ENCODE peak calls at places on chromosomes 5 and 9, in ten cellular contexts. O is CD8-positive, alpha-beta T cell; B is psoas muscle; V is tibial artery; Q is breast epithelium; K is SJSA1; R is cardiac muscle cell; X is SK-N-SH; A is adrenal gland; U is upper lobe of left lung. E is an unnamed sample. For H3K4me1, the result is how much of the 10 kb centered on the place peaks cover.

GRCh38 chr5:91027316-91027937 is 355.7 kb downstream of the ARRDC3 start:
- DNase-seq in O (no peak), R (no peak), Q (no peak), V (no peak), K (no peak), B (no peak), A (no peak), U (no peak), X (no peak), E (no peak)

GRCh38 chr9:134388976-134389375 is 62.7 kb downstream of the RXRA start:
- DNase-seq in B (no peak), V (no peak), U (no peak), R (no peak), X (no peak), Q (no peak), O (no peak), K (no peak), A (no peak), E (no peak)

GRCh38 chr9:134591082-134591571 is 50.5 kb upstream of the COL5A1 start:
- DNase-seq in Q (no peak), R (peak), O (no peak), U (no peak), K (no peak), A (no peak), X (no peak), V (no peak), B (no peak), E (no peak)

GRCh38 chr5:389197-389821 is 53.7 kb upstream of the EXOC3 start:
- DNase-seq in Q (no peak), K (peak), U (peak), X (no peak), V (no peak), O (no peak), A (no peak), B (no peak), R (no peak), E (no peak)

GRCh38 chr5:87686975-87687374 is 274.2 kb upstream of the CCNH start:
- DNase-seq in X (no peak), V (no peak), O (no peak), K (no peak), U (no peak), Q (no peak), A (no peak), R (no peak), B (no peak), E (no peak)

GRCh38 chr9:133377721-133378216 is 1.6 kb downstream of the STKLD1 start:
- DNase-seq in O (no peak), B (no peak), V (no peak), R (peak), Q (no peak), U (no peak), X (no peak), A (no peak), K (no peak), E (no peak)

GRCh38 chr5:135473956-135474670 is 22.0 kb upstream of the TIFAB start:
- DNase-seq in Q (peak), B (no peak), R (no peak), A (no peak), X (no peak), K (no peak), V (no peak), O (no peak), U (no peak), E (no peak)

GRCh38 chr5:73654171-73654811 is 28.3 kb downstream of the ARHGEF28 start:
- DNase-seq in O (no peak), R (no peak), U (no peak), K (peak), X (no peak), A (no peak), V (no peak), B (no peak), Q (no peak), E (no peak)

GRCh38 chr9:127136081-127136879 is 13.8 kb upstream of the ANGPTL2 start:
- DNase-seq in A (peak), Q (peak), O (no peak), V (no peak), U (no peak), R (no peak), K (peak), X (no peak), B (peak), E (no peak)

GRCh38 chr5:126544087-126544740 is 50.8 kb downstream of the ALDH7A1 start:
- DNase-seq in X (peak), A (peak), O (peak), U (no peak), K (no peak), R (peak), B (no peak), Q (no peak), V (no peak), E (peak)

GRCh38 chr5:77957931-77958476 is 181.9 kb upstream of the TBCA start:
- DNase-seq in K (no peak), Q (no peak), O (no peak), A (no peak), U (peak), R (no peak), V (no peak), X (no peak), B (no peak), E (no peak)

GRCh38 chr5:32711693-32712462 is 757 bp downstream of the NPR3 start:
- DNase-seq in R (peak), A (peak), U (peak), K (no peak), V (peak), B (peak), Q (no peak), X (peak), O (no peak), E (peak)

GRCh38 chr9:20658677-20659473 is 25.2 kb upstream of the FOCAD start:
- DNase-seq in U (no peak), R (peak), Q (no peak), K (no peak), V (no peak), A (no peak), B (no peak), X (no peak), O (no peak), E (no peak)

GRCh38 chr5:157236423-157236822 is 29.5 kb upstream of the CYFIP2 start:
- DNase-seq in U (no peak), R (no peak), A (no peak), K (no peak), X (no peak), V (no peak), O (no peak), Q (no peak), B (no peak), E (no peak)

GRCh38 chr9:20320921-20321320 is 301.4 kb downstream of the MLLT3 start:
- DNase-seq in O (no peak), B (no peak), Q (no peak), K (no peak), A (no peak), R (no peak), X (no peak), V (no peak), U (no peak), E (no peak)

GRCh38 chr9:93223241-93224180 is 39.6 kb downstream of the WNK2 start:
- DNase-seq in K (no peak), V (no peak), U (no peak), A (no peak), X (peak), O (no peak), Q (no peak), B (peak), R (peak), E (no peak)

GRCh38 chr5:66518753-66519152 is 77.4 kb upstream of the MAST4 start:
- DNase-seq in K (no peak), U (no peak), R (peak), V (no peak), Q (no peak), B (no peak), X (no peak), O (no peak), A (no peak), E (no peak)

GRCh38 chr5:62001640-62002039 is 304.4 kb upstream of the KIF2A start:
- DNase-seq in O (no peak), A (no peak), Q (no peak), R (no peak), U (no peak), K (no peak), B (no peak), X (no peak), V (no peak), E (no peak)

GRCh38 chr5:53892236-53892635 is 331.8 kb downstream of the NDUFS4 start:
- DNase-seq in O (no peak), U (no peak), Q (no peak), A (no peak), R (no peak), X (no peak), V (no peak), K (no peak), B (no peak), E (no peak)

GRCh38 chr5:177491429-177491945 is 5.9 kb downstream of the PDLIM7 start:
- DNase-seq in B (peak), V (no peak), R (peak), O (no peak), K (no peak), A (no peak), X (peak), U (peak), Q (no peak), E (peak)

GRCh38 chr5:122498163-122498562 is 186.1 kb downstream of the SNCAIP start:
- DNase-seq in U (no peak), K (no peak), O (no peak), Q (no peak), A (no peak), B (no peak), V (no peak), R (peak), X (peak), E (peak)

GRCh38 chr9:34377402-34377741 is 674 bp upstream of the MYORG start:
- DNase-seq in A (peak), V (no peak), K (no peak), B (peak), X (peak), R (no peak), U (peak), O (no peak), Q (no peak), E (peak)

GRCh38 chr9:113772121-113772885 is 103.8 kb upstream of the ZNF618 start:
- DNase-seq in K (no peak), A (no peak), R (peak), B (no peak), O (no peak), Q (no peak), U (no peak), X (no peak), V (peak), E (peak)

GRCh38 chr9:12812710-12813109 is 37.9 kb downstream of the LURAP1L start:
- DNase-seq in A (no peak), U (no peak), R (no peak), B (no peak), V (no peak), K (no peak), O (no peak), X (no peak), Q (no peak), E (no peak)

GRCh38 chr5:15901151-15901550 is 278.4 kb downstream of the MARCHF11 start:
- DNase-seq in X (no peak), U (no peak), O (no peak), V (no peak), A (no peak), B (no peak), K (no peak), R (no peak), Q (no peak), E (no peak)

GRCh38 chr9:117555964-117556629 is 141.2 kb upstream of the ASTN2 start:
- DNase-seq in U (no peak), X (peak), R (peak), A (peak), O (no peak), Q (peak), B (no peak), V (peak), K (peak), E (peak)

GRCh38 chr5:33939863-33940262 is 3.7 kb downstream of the RXFP3 start:
- DNase-seq in O (no peak), X (no peak), V (no peak), A (no peak), U (no peak), K (no peak), R (peak), Q (no peak), B (no peak), E (no peak)

GRCh38 chr5:118578093-118578492 is 410.3 kb downstream of the DTWD2 start:
- DNase-seq in R (peak), B (no peak), U (no peak), V (peak), K (no peak), A (no peak), O (no peak), Q (no peak), X (no peak), E (peak)

GRCh38 chr5:108730617-108731340 is 16.9 kb upstream of the FER start:
- DNase-seq in B (no peak), R (no peak), X (no peak), U (no peak), A (no peak), K (no peak), O (no peak), Q (no peak), V (peak), E (no peak)

GRCh38 chr5:150106669-150107068 is 20.3 kb upstream of the CSF1R start:
- DNase-seq in A (no peak), Q (no peak), X (no peak), B (no peak), K (no peak), O (no peak), U (no peak), V (no peak), R (no peak), E (peak)

GRCh38 chr9:99356512-99356971 is 134.5 kb downstream of the SEC61B start:
- DNase-seq in U (no peak), Q (no peak), R (no peak), V (peak), A (no peak), B (peak), X (no peak), K (no peak), O (no peak), E (peak)

GRCh38 chr5:124824637-124825158 is 78.3 kb upstream of the ZNF608 start:
- DNase-seq in Q (no peak), V (no peak), U (no peak), B (no peak), A (no peak), K (no peak), R (peak), O (no peak), X (peak), E (no peak)

GRCh38 chr5:175337680-175338079 is 106.3 kb downstream of the DRD1 start:
- DNase-seq in R (no peak), O (no peak), B (no peak), U (no peak), X (no peak), K (no peak), A (no peak), Q (no peak), V (no peak), E (no peak)

GRCh38 chr5:175329976-175330375 is 114.0 kb downstream of the DRD1 start:
- DNase-seq in X (no peak), R (no peak), K (no peak), A (no peak), B (no peak), Q (no peak), V (no peak), O (no peak), U (no peak), E (no peak)

GRCh38 chr5:175336781-175337180 is 107.2 kb downstream of the DRD1 start:
- DNase-seq in X (no peak), B (no peak), V (no peak), O (no peak), A (no peak), R (no peak), K (no peak), Q (no peak), U (no peak), E (no peak)

GRCh38 chr5:175340180-175340579 is 103.8 kb downstream of the DRD1 start:
- DNase-seq in R (no peak), U (no peak), B (no peak), X (no peak), Q (no peak), A (no peak), O (no peak), V (no peak), K (no peak), E (no peak)

GRCh38 chr5:175335691-175336090 is 108.3 kb downstream of the DRD1 start:
- DNase-seq in K (no peak), V (no peak), Q (no peak), B (no peak), U (no peak), R (no peak), O (no peak), A (no peak), X (no peak), E (no peak)
- H3K4me1 ChIP-seq in K (under half), V (under half), Q (under half), B (under half), U (under half), R (under half), O (under half), A (under half), X (under half), E (under half)

GRCh38 chr9:121742923-121743322 is 91.5 kb downstream of the DAB2IP start:
- DNase-seq in Q (no peak), A (no peak), V (no peak), K (no peak), X (no peak), R (no peak), O (no peak), U (no peak), B (no peak), E (no peak)
- H3K4me3 ChIP-seq in Q (peak), A (peak), V (peak), K (no peak), X (peak), R (no peak), O (no peak), U (no peak), B (peak), E (no peak)

GRCh38 chr5:133253076-133253475 is 201.3 kb downstream of the HSPA4 start:
- DNase-seq in V (no peak), Q (no peak), B (no peak), R (no peak), K (no peak), A (no peak), U (no peak), X (no peak), O (no peak), E (no peak)
- H3K4me1 ChIP-seq in V (under half), Q (under half), B (under half), R (under half), K (under half), A (under half), U (under half), X (under half), O (under half), E (under half)

GRCh38 chr9:37424204-37424685 is 1.7 kb downstream of the GRHPR start:
- DNase-seq in K (no peak), A (peak), R (no peak), U (peak), B (no peak), O (no peak), Q (no peak), V (no peak), X (no peak), E (peak)
- H3K4me3 ChIP-seq in K (no peak), A (peak), R (no peak), U (no peak), B (peak), O (no peak), Q (peak), V (peak), X (peak), E (no peak)

GRCh38 chr9:137618105-137619067 is at the start of gene EHMT1:
- DNase-seq in O (peak), B (peak), R (peak), K (peak), X (peak), V (peak), A (peak), Q (peak), U (peak), E (peak)
- H3K4me1 ChIP-seq in O (under half), B (under half), R (under half), K (under half), X (under half), V (under half), A (half or more), Q (under half), U (under half), E (under half)

E was measured in testis.